ENCODE peak calls at places on chromosomes 5 and 9, in seven cellular contexts. One of them, this sample, is unnamed.

GRCh38 chr5:157855404-157855994 is 3.4 kb downstream of the CLINT1 start:
- DNase-seq in neural progenitor cell: peak; percentile 73
- DNase-seq in cardiac muscle cell: peak; percentile 81
- DNase-seq in upper lobe of right lung: no peak
- DNase-seq in heart left ventricle: peak; percentile 37
- DNase-seq in MM.1S: no peak
- DNase-seq in kidney: no peak
- DNase-seq in this sample: no peak

GRCh38 chr9:8694983-8695588 is 895.5 kb upstream of the DMAC1 start:
- DNase-seq in upper lobe of right lung: no peak
- DNase-seq in MM.1S: no peak
- DNase-seq in kidney: no peak
- DNase-seq in neural progenitor cell: peak; percentile 16
- DNase-seq in cardiac muscle cell: no peak
- DNase-seq in heart left ventricle: no peak
- DNase-seq in this sample: no peak

GRCh38 chr5:129460951-129461815 is 1.1 kb downstream of the ADAMTS19 start:
- DNase-seq in MM.1S: peak; percentile 56
- DNase-seq in kidney: peak; percentile 62
- DNase-seq in cardiac muscle cell: peak; percentile 36
- DNase-seq in heart left ventricle: peak; percentile 13
- DNase-seq in upper lobe of right lung: peak; percentile 66
- DNase-seq in neural progenitor cell: peak; percentile 80
- DNase-seq in this sample: no peak

GRCh38 chr5:171307843-171308452 is 1.1 kb upstream of the TLX3 start:
- DNase-seq in kidney: peak; percentile 63
- DNase-seq in heart left ventricle: no peak
- DNase-seq in upper lobe of right lung: peak; percentile 26
- DNase-seq in MM.1S: no peak
- DNase-seq in neural progenitor cell: peak; percentile 28
- DNase-seq in cardiac muscle cell: no peak
- DNase-seq in this sample: no peak

GRCh38 chr9:36029765-36030528 is 6.8 kb upstream of the RECK start:
- DNase-seq in cardiac muscle cell: peak; percentile 96
- DNase-seq in upper lobe of right lung: no peak
- DNase-seq in heart left ventricle: no peak
- DNase-seq in neural progenitor cell: no peak
- DNase-seq in kidney: no peak
- DNase-seq in MM.1S: peak; percentile 16
- DNase-seq in this sample: no peak

GRCh38 chr9:13933268-13933656 is 380.7 kb downstream of the NFIB start:
- DNase-seq in heart left ventricle: no peak
- DNase-seq in upper lobe of right lung: no peak
- DNase-seq in cardiac muscle cell: no peak
- DNase-seq in kidney: no peak
- DNase-seq in neural progenitor cell: no peak
- DNase-seq in MM.1S: no peak
- DNase-seq in this sample: no peak

GRCh38 chr5:6448622-6449464 is at the start of gene UBE2QL1:
- DNase-seq in kidney: no peak
- DNase-seq in upper lobe of right lung: no peak
- DNase-seq in cardiac muscle cell: no peak
- DNase-seq in MM.1S: peak; percentile 59
- DNase-seq in heart left ventricle: no peak
- DNase-seq in neural progenitor cell: peak; percentile 58
- DNase-seq in this sample: no peak

GRCh38 chr5:38551020-38552017 is 5.1 kb downstream of the LIFR start:
- DNase-seq in MM.1S: peak; percentile 33
- DNase-seq in kidney: no peak
- DNase-seq in heart left ventricle: no peak
- DNase-seq in neural progenitor cell: peak; percentile 72
- DNase-seq in cardiac muscle cell: peak; percentile 73
- DNase-seq in upper lobe of right lung: no peak
- DNase-seq in this sample: no peak

GRCh38 chr9:107782381-107782780 is 292.8 kb upstream of the KLF4 start:
- DNase-seq in upper lobe of right lung: no peak
- DNase-seq in cardiac muscle cell: peak; percentile 83
- DNase-seq in heart left ventricle: no peak
- DNase-seq in neural progenitor cell: no peak
- DNase-seq in MM.1S: no peak
- DNase-seq in kidney: no peak
- DNase-seq in this sample: no peak

GRCh38 chr5:176542135-176542595 is 5.0 kb upstream of the RNF44 start:
- DNase-seq in cardiac muscle cell: no peak
- DNase-seq in neural progenitor cell: no peak
- DNase-seq in kidney: peak; percentile 76
- DNase-seq in heart left ventricle: no peak
- DNase-seq in upper lobe of right lung: no peak
- DNase-seq in MM.1S: peak; percentile 29
- DNase-seq in this sample: no peak

DNA sequence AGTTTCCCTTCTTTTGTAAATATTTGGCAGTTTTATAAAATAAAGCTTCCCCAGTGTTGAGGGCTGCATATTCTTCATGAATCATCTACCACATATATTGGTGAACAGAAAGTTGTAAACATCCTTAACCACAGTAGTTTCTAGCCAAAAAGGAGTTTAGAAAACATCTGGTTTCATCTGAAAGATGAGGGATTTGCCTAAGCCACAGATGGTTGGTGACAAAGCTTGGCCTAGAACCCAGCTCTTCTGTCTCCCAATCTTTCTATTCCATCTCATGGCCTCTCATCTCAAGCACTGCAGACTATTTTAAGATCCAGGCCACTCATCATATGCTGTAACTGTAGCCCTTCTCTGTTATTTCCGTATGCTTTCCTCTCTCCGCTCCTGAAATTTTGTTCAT is 232.3 kb upstream of the TRPM3 start:
- DNase-seq in MM.1S: peak; percentile 73
- DNase-seq in cardiac muscle cell: no peak
- DNase-seq in heart left ventricle: no peak
- DNase-seq in neural progenitor cell: no peak
- DNase-seq in kidney: no peak
- DNase-seq in upper lobe of right lung: no peak
- DNase-seq in this sample: no peak
- H3K27ac ChIP-seq in MM.1S: peak overlapping the region; percentile 75
- H3K27ac ChIP-seq in cardiac muscle cell: no peak overlapping the region
- H3K27ac ChIP-seq in heart left ventricle: no peak overlapping the region
- H3K27ac ChIP-seq in neural progenitor cell: no peak overlapping the region
- H3K27ac ChIP-seq in kidney: no peak overlapping the region
- H3K27ac ChIP-seq in upper lobe of right lung: no peak overlapping the region
- H3K27ac ChIP-seq in this sample: no peak overlapping the region

DNA sequence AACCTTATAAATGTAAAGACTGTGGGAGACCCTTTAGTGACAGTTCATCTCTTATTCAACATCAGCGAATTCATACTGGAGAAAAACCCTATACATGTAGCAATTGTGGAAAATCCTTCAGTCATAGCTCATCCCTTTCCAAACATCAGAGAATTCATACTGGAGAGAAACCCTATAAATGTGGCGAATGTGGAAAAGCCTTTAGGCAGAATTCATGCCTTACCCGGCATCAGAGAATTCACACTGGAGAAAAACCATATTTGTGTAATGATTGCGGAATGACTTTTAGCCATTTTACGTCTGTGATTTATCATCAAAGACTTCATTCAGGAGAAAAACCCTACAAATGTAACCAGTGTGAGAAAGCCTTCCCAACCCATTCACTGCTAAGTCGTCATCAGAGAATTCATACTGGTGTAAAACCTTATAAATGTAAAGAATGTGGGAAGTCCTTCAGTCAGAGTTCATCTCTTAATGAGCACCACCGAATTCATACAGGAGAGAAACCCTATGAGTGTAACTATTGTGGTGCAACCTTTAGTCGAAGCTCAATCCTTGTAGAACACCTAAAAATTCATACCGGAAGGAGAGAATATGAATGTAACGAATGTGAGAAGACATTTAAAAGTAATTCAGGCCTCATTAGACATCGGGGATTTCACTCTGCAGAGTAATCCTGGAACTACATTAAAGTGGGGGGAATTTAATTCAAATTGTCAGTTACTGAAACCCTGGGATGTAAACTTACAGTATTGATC is 17.7 kb downstream of the ZNF483 start:
- DNase-seq in heart left ventricle: no peak
- DNase-seq in cardiac muscle cell: no peak
- DNase-seq in neural progenitor cell: no peak
- DNase-seq in kidney: no peak
- DNase-seq in upper lobe of right lung: no peak
- DNase-seq in MM.1S: no peak
- DNase-seq in this sample: no peak
- H3K9me3 ChIP-seq in heart left ventricle: peaks cover 44% of the 10 kb centered on the region
- H3K9me3 ChIP-seq in cardiac muscle cell: peaks cover 14% of the 10 kb centered on the region
- H3K9me3 ChIP-seq in neural progenitor cell: peaks cover 79% of the 10 kb centered on the region
- H3K9me3 ChIP-seq in kidney: peaks cover 84% of the 10 kb centered on the region
- H3K9me3 ChIP-seq in upper lobe of right lung: peaks cover 90% of the 10 kb centered on the region
- H3K9me3 ChIP-seq in MM.1S: no peaks in the 10 kb centered on the region
- H3K9me3 ChIP-seq in this sample: peaks cover 36% of the 10 kb centered on the region

DNA sequence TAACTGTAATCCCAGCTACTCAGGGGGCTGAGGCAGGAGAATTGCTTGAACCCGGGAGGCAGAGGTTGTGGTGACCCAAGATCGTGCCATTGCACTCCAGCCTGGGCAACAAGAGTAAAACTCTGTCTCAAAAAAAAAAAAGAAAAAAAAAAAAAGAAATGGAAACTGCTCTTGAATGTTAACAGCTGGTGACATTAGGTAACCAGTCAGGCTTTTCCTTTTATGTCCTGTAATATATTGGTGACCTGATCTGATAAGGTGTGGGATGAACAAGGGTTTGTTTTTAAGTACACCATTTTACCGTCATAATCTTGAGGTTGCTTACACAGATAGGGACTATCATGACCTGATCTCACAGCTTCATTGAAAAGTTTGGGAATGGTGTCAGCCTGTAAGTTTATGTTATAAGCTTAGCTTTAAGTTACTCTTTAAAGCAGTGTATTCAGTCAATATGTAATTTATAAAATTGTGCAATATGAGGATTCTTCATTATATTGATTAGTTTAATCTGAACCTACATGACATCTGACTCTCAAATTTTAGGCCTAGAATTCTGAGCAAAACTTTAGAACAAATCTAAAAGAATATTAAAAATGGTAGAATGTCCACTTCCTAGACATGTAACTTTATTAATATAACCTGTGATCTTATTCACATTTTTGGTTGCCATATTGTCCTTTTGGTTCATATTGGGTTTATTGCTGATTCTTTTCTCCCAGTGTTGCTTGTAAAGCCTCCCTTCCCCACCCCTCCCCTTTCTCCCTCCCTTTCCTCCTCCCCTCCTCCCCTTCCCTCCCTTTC is 41.4 kb downstream of the RAI14 start:
- DNase-seq in upper lobe of right lung: no peak
- DNase-seq in neural progenitor cell: no peak
- DNase-seq in kidney: no peak
- DNase-seq in MM.1S: no peak
- DNase-seq in heart left ventricle: no peak
- DNase-seq in cardiac muscle cell: no peak
- DNase-seq in this sample: no peak
- TF ChIP-seq CTCF in upper lobe of right lung: no peak
- TF ChIP-seq CTCF in neural progenitor cell: no peak
- TF ChIP-seq CTCF in kidney: no peak
- TF ChIP-seq CTCF in MM.1S: no peak
- TF ChIP-seq CTCF in heart left ventricle: no peak
- TF ChIP-seq CTCF in cardiac muscle cell: no peak
- TF ChIP-seq CTCF in this sample: no peak

DNA sequence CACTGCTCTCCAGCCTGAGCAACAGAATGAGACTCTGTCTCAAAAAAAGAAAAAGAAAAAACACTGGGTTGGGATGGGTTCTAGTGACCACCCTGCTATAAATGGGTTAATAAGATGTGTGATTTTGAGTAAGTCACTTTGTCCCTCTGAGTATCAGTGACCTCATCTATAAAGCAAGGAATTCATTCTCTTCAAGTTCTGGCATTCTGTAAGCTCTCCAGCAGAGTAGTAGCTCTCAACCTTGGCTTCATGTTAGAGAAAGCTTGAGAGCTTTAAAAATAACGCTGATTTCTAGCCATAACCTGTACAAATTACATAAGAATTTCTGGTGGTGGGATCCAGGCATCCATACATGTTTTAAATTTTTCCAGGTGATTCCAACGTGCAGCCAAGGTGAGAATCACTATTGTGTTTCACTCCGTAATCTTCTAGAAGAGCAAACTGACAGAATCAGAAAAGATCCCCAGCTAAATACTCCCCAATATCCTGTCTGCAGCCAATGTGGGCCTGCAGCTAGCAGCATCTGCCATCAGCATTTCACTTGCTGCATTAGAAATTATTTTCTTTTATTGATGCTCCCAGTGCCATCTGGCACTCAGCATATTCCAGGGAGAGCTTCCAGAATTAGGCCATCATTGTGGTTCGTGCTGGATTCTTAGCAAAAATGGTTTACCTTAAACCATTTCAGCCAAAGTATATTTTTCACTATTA is 109.4 kb downstream of the FEM1C start:
- DNase-seq in MM.1S: no peak
- DNase-seq in kidney: no peak
- DNase-seq in heart left ventricle: no peak
- DNase-seq in cardiac muscle cell: no peak
- DNase-seq in neural progenitor cell: no peak
- DNase-seq in upper lobe of right lung: no peak
- DNase-seq in this sample: no peak
- H3K27ac ChIP-seq in MM.1S: no peak overlapping the region
- H3K27ac ChIP-seq in kidney: no peak overlapping the region
- H3K27ac ChIP-seq in heart left ventricle: no peak overlapping the region
- H3K27ac ChIP-seq in cardiac muscle cell: no peak overlapping the region
- H3K27ac ChIP-seq in neural progenitor cell: no peak overlapping the region
- H3K27ac ChIP-seq in upper lobe of right lung: no peak overlapping the region
- H3K27ac ChIP-seq in this sample: peak overlapping the region; percentile 27

DNA sequence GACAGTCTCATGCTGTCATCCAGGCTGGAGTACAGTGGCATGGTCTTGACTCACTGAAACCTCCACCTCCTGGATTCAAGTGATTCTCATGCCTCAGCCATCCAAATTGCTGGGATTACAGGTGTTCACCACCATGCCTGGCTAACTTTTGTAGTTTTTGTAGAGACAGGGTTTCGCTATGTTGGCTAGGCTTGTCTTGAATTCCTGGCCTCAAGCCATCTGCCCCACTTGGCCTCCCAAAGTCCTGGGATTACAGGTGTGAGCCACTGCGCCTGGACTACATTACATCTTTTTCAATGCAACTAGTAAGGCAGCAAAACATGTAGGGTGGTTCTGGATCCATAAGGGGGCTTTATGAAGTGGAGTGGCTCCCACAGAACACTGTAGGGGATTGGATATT is 29.6 kb upstream of the RASGEF1C start:
- DNase-seq in MM.1S: no peak
- DNase-seq in cardiac muscle cell: no peak
- DNase-seq in heart left ventricle: no peak
- DNase-seq in kidney: no peak
- DNase-seq in upper lobe of right lung: no peak
- DNase-seq in neural progenitor cell: no peak
- DNase-seq in this sample: no peak
- H3K9me3 ChIP-seq in MM.1S: no peaks in the 10 kb centered on the region
- H3K9me3 ChIP-seq in cardiac muscle cell: no peaks in the 10 kb centered on the region
- H3K9me3 ChIP-seq in heart left ventricle: no peaks in the 10 kb centered on the region
- H3K9me3 ChIP-seq in kidney: peaks cover 6% of the 10 kb centered on the region
- H3K9me3 ChIP-seq in upper lobe of right lung: no peaks in the 10 kb centered on the region
- H3K9me3 ChIP-seq in neural progenitor cell: no peaks in the 10 kb centered on the region
- H3K9me3 ChIP-seq in this sample: no peaks in the 10 kb centered on the region

This sample was measured in RWPE2.